ENCODE peak calls at places on chromosomes 7 and 10, in nine cellular contexts. One of them, this sample, is unnamed. For H3K36me3, the result is how much of the 10 kb centered on the place peaks cover.

GRCh38 chr10:24908793-24909423 is 43.5 kb downstream of the PRTFDC1 start:
- DNase-seq in prostate gland: no peak
- DNase-seq in right lobe of liver: no peak
- DNase-seq in psoas muscle: no peak
- DNase-seq in cardiac muscle cell: peak
- DNase-seq in IMR-90: peak
- DNase-seq in tibial nerve: no peak
- DNase-seq in Karpas-422: no peak
- DNase-seq in GM23338: no peak
- DNase-seq in this sample: no peak

GRCh38 chr10:6465437-6465836 is 114.6 kb downstream of the PRKCQ start:
- DNase-seq in prostate gland: no peak
- DNase-seq in right lobe of liver: no peak
- DNase-seq in psoas muscle: no peak
- DNase-seq in cardiac muscle cell: no peak
- DNase-seq in IMR-90: no peak
- DNase-seq in tibial nerve: no peak
- DNase-seq in Karpas-422: no peak
- DNase-seq in GM23338: no peak
- DNase-seq in this sample: no peak

GRCh38 chr7:28348631-28349030 is 63.7 kb upstream of the CREB5 start:
- DNase-seq in prostate gland: peak
- DNase-seq in right lobe of liver: no peak
- DNase-seq in psoas muscle: no peak
- DNase-seq in cardiac muscle cell: no peak
- DNase-seq in IMR-90: no peak
- DNase-seq in tibial nerve: no peak
- DNase-seq in Karpas-422: no peak
- DNase-seq in GM23338: no peak
- DNase-seq in this sample: no peak

GRCh38 chr7:29771081-29771832 is 35.1 kb upstream of the WIPF3 start:
- DNase-seq in prostate gland: no peak
- DNase-seq in right lobe of liver: no peak
- DNase-seq in psoas muscle: no peak
- DNase-seq in cardiac muscle cell: no peak
- DNase-seq in IMR-90: no peak
- DNase-seq in tibial nerve: no peak
- DNase-seq in Karpas-422: no peak
- DNase-seq in GM23338: no peak
- DNase-seq in this sample: no peak

GRCh38 chr7:136353287-136353686 is 376.1 kb upstream of the MTPN start:
- DNase-seq in prostate gland: no peak
- DNase-seq in right lobe of liver: no peak
- DNase-seq in psoas muscle: no peak
- DNase-seq in cardiac muscle cell: no peak
- DNase-seq in IMR-90: no peak
- DNase-seq in tibial nerve: no peak
- DNase-seq in Karpas-422: no peak
- DNase-seq in GM23338: no peak
- DNase-seq in this sample: peak

GRCh38 chr7:70701487-70701886 is 430.5 kb upstream of the GALNT17 start:
- DNase-seq in prostate gland: no peak
- DNase-seq in right lobe of liver: no peak
- DNase-seq in psoas muscle: no peak
- DNase-seq in cardiac muscle cell: no peak
- DNase-seq in IMR-90: no peak
- DNase-seq in tibial nerve: no peak
- DNase-seq in Karpas-422: no peak
- DNase-seq in GM23338: no peak
- DNase-seq in this sample: no peak

GRCh38 chr7:157018997-157019591 is 8.6 kb upstream of the MNX1 start:
- DNase-seq in prostate gland: no peak
- DNase-seq in right lobe of liver: no peak
- DNase-seq in psoas muscle: no peak
- DNase-seq in cardiac muscle cell: no peak
- DNase-seq in IMR-90: no peak
- DNase-seq in tibial nerve: no peak
- DNase-seq in Karpas-422: no peak
- DNase-seq in GM23338: peak
- DNase-seq in this sample: no peak

GRCh38 chr10:76302936-76303656 is 871.7 kb downstream of the LRMDA start:
- DNase-seq in prostate gland: peak
- DNase-seq in right lobe of liver: no peak
- DNase-seq in psoas muscle: no peak
- DNase-seq in cardiac muscle cell: peak
- DNase-seq in IMR-90: no peak
- DNase-seq in tibial nerve: no peak
- DNase-seq in Karpas-422: no peak
- DNase-seq in GM23338: no peak
- DNase-seq in this sample: no peak

GRCh38 chr10:43090188-43090587 is 13.3 kb downstream of the RET start:
- DNase-seq in prostate gland: no peak
- DNase-seq in right lobe of liver: no peak
- DNase-seq in psoas muscle: no peak
- DNase-seq in cardiac muscle cell: no peak
- DNase-seq in IMR-90: no peak
- DNase-seq in tibial nerve: no peak
- DNase-seq in Karpas-422: no peak
- DNase-seq in GM23338: no peak
- DNase-seq in this sample: no peak

GRCh38 chr10:69733791-69734261 is 67.9 kb upstream of the COL13A1 start:
- DNase-seq in prostate gland: no peak
- DNase-seq in right lobe of liver: no peak
- DNase-seq in psoas muscle: no peak
- DNase-seq in cardiac muscle cell: peak
- DNase-seq in IMR-90: peak
- DNase-seq in tibial nerve: no peak
- DNase-seq in Karpas-422: no peak
- DNase-seq in GM23338: no peak
- DNase-seq in this sample: no peak

GRCh38 chr10:22625511-22626288 is 88.7 kb downstream of the PIP4K2A start:
- DNase-seq in prostate gland: no peak
- DNase-seq in right lobe of liver: no peak
- DNase-seq in psoas muscle: no peak
- DNase-seq in cardiac muscle cell: no peak
- DNase-seq in IMR-90: no peak
- DNase-seq in tibial nerve: no peak
- DNase-seq in Karpas-422: no peak
- DNase-seq in GM23338: peak
- DNase-seq in this sample: no peak

GRCh38 chr7:103637080-103637479 is 191.1 kb upstream of the SLC26A5 start:
- DNase-seq in prostate gland: no peak
- DNase-seq in right lobe of liver: no peak
- DNase-seq in psoas muscle: no peak
- DNase-seq in cardiac muscle cell: peak
- DNase-seq in IMR-90: peak
- DNase-seq in tibial nerve: no peak
- DNase-seq in Karpas-422: no peak
- DNase-seq in GM23338: no peak
- DNase-seq in this sample: no peak

GRCh38 chr10:133332936-133333699 is 3.6 kb downstream of the CALY start:
- DNase-seq in prostate gland: no peak
- DNase-seq in right lobe of liver: no peak
- DNase-seq in psoas muscle: no peak
- DNase-seq in cardiac muscle cell: no peak
- DNase-seq in IMR-90: no peak
- DNase-seq in tibial nerve: no peak
- DNase-seq in Karpas-422: no peak
- DNase-seq in GM23338: no peak
- DNase-seq in this sample: no peak

GRCh38 chr10:133337079-133337725 is 506 bp upstream of the CALY start:
- DNase-seq in prostate gland: no peak
- DNase-seq in right lobe of liver: no peak
- DNase-seq in psoas muscle: no peak
- DNase-seq in cardiac muscle cell: no peak
- DNase-seq in IMR-90: no peak
- DNase-seq in tibial nerve: no peak
- DNase-seq in Karpas-422: no peak
- DNase-seq in GM23338: no peak
- DNase-seq in this sample: no peak

GRCh38 chr10:133336131-133337078 is at the start of gene CALY:
- DNase-seq in prostate gland: no peak
- DNase-seq in right lobe of liver: no peak
- DNase-seq in psoas muscle: peak
- DNase-seq in cardiac muscle cell: no peak
- DNase-seq in IMR-90: no peak
- DNase-seq in tibial nerve: no peak
- DNase-seq in Karpas-422: no peak
- DNase-seq in GM23338: peak
- DNase-seq in this sample: peak

GRCh38 chr10:133335238-133336122 is 1.2 kb downstream of the CALY start:
- DNase-seq in prostate gland: no peak
- DNase-seq in right lobe of liver: no peak
- DNase-seq in psoas muscle: peak
- DNase-seq in cardiac muscle cell: peak
- DNase-seq in IMR-90: peak
- DNase-seq in tibial nerve: peak
- DNase-seq in Karpas-422: no peak
- DNase-seq in GM23338: peak
- DNase-seq in this sample: no peak

DNA sequence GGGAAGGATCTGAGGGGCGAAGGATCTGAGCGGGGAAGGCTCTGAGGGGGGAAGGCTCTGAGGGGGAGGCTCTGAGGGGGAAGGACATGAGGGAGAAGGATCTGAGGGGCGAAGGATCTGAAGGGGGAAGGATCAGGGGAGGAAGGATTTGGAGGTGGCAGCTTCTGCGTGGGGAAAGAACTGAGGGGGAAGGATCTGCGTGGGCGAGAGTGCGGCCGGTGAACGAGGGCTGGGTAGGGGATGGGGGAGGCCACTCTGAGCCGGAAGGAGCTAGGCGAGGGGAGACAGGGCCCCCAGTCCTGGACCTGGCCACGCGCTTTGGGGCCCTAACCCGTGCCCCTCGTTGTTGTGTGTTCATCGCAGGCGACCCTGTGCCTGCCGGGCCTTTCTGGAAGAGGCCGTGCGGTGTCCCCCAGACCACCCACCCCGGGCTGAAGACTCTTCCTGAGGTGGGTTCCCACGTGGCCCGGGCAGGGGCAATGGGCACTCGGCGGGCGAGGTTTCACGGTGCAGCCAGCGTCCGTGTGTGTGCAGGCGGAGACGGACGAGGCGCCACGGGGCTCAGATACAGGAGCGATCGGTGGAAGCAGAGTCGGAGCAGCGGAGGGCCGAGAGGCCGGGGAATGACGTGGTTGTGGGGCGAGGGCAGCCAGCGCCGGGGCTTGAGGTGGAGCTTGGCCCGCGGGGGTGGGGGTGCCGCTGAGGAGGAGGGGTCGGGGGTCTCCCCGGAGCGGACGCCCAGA is 2.0 kb downstream of the CALY start:
- DNase-seq in prostate gland: no peak
- DNase-seq in right lobe of liver: no peak
- DNase-seq in psoas muscle: peak
- DNase-seq in cardiac muscle cell: peak
- DNase-seq in IMR-90: no peak
- DNase-seq in tibial nerve: no peak
- DNase-seq in Karpas-422: no peak
- DNase-seq in GM23338: peak
- DNase-seq in this sample: no peak
- H3K4me3 ChIP-seq in prostate gland: peak
- H3K4me3 ChIP-seq in right lobe of liver: no peak
- H3K4me3 ChIP-seq in psoas muscle: peak
- H3K4me3 ChIP-seq in cardiac muscle cell: peak
- H3K4me3 ChIP-seq in IMR-90: peak
- H3K4me3 ChIP-seq in tibial nerve: peak
- H3K4me3 ChIP-seq in Karpas-422: no peak
- H3K4me3 ChIP-seq in GM23338: peak
- H3K4me3 ChIP-seq in this sample: no peak

GRCh38 chr10:124824507-124824906 is 22.9 kb downstream of the ABRAXAS2 start:
- DNase-seq in prostate gland: no peak
- DNase-seq in right lobe of liver: no peak
- DNase-seq in psoas muscle: no peak
- DNase-seq in cardiac muscle cell: no peak
- DNase-seq in IMR-90: no peak
- DNase-seq in tibial nerve: no peak
- DNase-seq in Karpas-422: no peak
- DNase-seq in GM23338: no peak
- DNase-seq in this sample: no peak
- H3K36me3 ChIP-seq in prostate gland: under half
- H3K36me3 ChIP-seq in right lobe of liver: under half
- H3K36me3 ChIP-seq in psoas muscle: half or more
- H3K36me3 ChIP-seq in cardiac muscle cell: under half
- H3K36me3 ChIP-seq in IMR-90: under half
- H3K36me3 ChIP-seq in tibial nerve: half or more
- H3K36me3 ChIP-seq in Karpas-422: under half
- H3K36me3 ChIP-seq in GM23338: under half
- H3K36me3 ChIP-seq in this sample: under half

DNA sequence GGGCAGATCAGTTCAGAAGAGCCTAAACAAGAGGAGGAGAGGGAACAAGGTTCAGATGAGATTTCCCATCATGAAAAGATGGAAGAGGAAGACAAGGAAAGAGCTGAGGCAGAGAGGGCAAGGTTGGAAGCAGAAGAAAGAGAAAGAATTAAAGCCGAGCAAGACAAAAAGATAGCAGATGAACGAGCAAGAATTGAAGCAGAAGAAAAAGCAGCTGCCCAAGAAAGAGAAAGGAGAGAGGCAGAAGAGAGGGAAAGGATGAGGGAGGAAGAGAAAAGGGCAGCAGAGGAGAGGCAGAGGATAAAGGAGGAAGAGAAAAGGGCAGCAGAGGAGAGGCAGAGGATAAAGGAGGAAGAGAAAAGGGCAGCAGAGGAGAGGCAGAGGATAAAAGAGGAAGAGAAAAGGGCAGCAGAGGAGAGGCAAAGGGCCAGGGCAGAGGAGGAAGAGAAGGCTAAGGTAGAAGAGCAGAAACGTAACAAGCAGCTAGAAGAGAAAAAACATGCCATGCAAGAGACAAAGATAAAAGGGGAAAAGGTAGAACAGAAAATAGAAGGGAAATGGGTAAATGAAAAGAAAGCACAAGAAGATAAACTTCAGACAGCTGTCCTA is 52.7 kb upstream of the AGBL3 start:
- DNase-seq in prostate gland: no peak
- DNase-seq in right lobe of liver: no peak
- DNase-seq in psoas muscle: no peak
- DNase-seq in cardiac muscle cell: no peak
- DNase-seq in IMR-90: no peak
- DNase-seq in tibial nerve: no peak
- DNase-seq in Karpas-422: no peak
- DNase-seq in GM23338: no peak
- DNase-seq in this sample: no peak
- H3K4me3 ChIP-seq in prostate gland: no peak
- H3K4me3 ChIP-seq in right lobe of liver: no peak
- H3K4me3 ChIP-seq in psoas muscle: no peak
- H3K4me3 ChIP-seq in cardiac muscle cell: no peak
- H3K4me3 ChIP-seq in IMR-90: no peak
- H3K4me3 ChIP-seq in tibial nerve: no peak
- H3K4me3 ChIP-seq in Karpas-422: peak
- H3K4me3 ChIP-seq in GM23338: no peak
- H3K4me3 ChIP-seq in this sample: peak

DNA sequence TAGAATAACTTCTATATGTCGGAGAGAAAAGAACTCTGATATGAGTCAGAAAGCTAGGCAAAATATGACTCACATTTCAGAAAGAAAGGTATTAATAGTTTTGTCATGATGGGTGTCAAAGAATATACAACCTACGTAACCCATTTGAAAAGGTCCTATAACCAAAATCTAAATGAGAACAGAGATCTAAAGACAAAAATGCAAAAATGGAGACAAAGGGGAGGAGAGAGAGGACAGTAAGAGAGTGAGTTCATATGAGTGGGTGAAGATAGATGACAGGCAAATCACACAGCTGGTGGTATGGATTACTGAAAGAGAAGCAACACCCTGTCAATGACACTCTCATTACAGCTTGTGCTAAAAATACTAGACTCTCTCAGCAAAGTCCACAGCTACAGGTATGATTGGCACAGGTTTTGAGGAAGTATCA is 25.6 kb downstream of the ANKMY2 start:
- DNase-seq in prostate gland: no peak
- DNase-seq in right lobe of liver: no peak
- DNase-seq in psoas muscle: no peak
- DNase-seq in cardiac muscle cell: no peak
- DNase-seq in IMR-90: peak
- DNase-seq in tibial nerve: no peak
- DNase-seq in Karpas-422: peak
- DNase-seq in GM23338: no peak
- DNase-seq in this sample: peak
- H3K36me3 ChIP-seq in prostate gland: under half
- H3K36me3 ChIP-seq in right lobe of liver: under half
- H3K36me3 ChIP-seq in psoas muscle: half or more
- H3K36me3 ChIP-seq in cardiac muscle cell: under half
- H3K36me3 ChIP-seq in IMR-90: under half
- H3K36me3 ChIP-seq in tibial nerve: half or more
- H3K36me3 ChIP-seq in Karpas-422: under half
- H3K36me3 ChIP-seq in GM23338: under half
- H3K36me3 ChIP-seq in this sample: under half

This sample was measured in GM06990.